ENCODE peak calls at places on chromosomes 16 and 17, in five cellular contexts. K is endothelial cell of umbilical vein; J is OCI-LY7; D is neural crest cell; A is CD8-positive, alpha-beta T cell. I is an unnamed sample.

GRCh38 chr17:28347261-28347891 is 10.0 kb downstream of the POLDIP2 start:
- DNase-seq in K (no peak), J (no peak), D (no peak), A (no peak), I (peak)

GRCh38 chr16:10138881-10139280 is 43.3 kb downstream of the GRIN2A start:
- DNase-seq in K (no peak), J (no peak), D (no peak), A (no peak), I (no peak)

GRCh38 chr16:78503501-78504110 is 404.2 kb downstream of the WWOX start:
- DNase-seq in K (peak), J (peak), D (peak), A (no peak), I (peak)

GRCh38 chr16:30356401-30357084 is 1.4 kb upstream of the CD2BP2 start:
- DNase-seq in K (no peak), J (peak), D (no peak), A (no peak), I (no peak)

GRCh38 chr17:31746884-31747495 is 112.1 kb downstream of the COPRS start:
- DNase-seq in K (no peak), J (no peak), D (no peak), A (no peak), I (no peak)

GRCh38 chr17:58281511-58282011 is 826 bp upstream of the MPO start:
- DNase-seq in K (no peak), J (no peak), D (no peak), A (no peak), I (no peak)

GRCh38 chr16:11202260-11203091 is 53.5 kb downstream of the SOCS1 start:
- DNase-seq in K (no peak), J (no peak), D (no peak), A (no peak), I (peak)

GRCh38 chr17:82231562-82232321 is 2.9 kb downstream of the SLC16A3 start:
- DNase-seq in K (peak), J (no peak), D (peak), A (no peak), I (peak)

GRCh38 chr17:74429604-74430384 is 2.1 kb upstream of the GPRC5C start:
- DNase-seq in K (no peak), J (no peak), D (no peak), A (no peak), I (no peak)

GRCh38 chr16:83125999-83126568 is 499.3 kb downstream of the CDH13 start:
- DNase-seq in K (no peak), J (no peak), D (no peak), A (no peak), I (no peak)

GRCh38 chr16:8914098-8914497 is 31.9 kb downstream of the LITAFD start:
- DNase-seq in K (no peak), J (no peak), D (no peak), A (no peak), I (no peak)

GRCh38 chr17:41140360-41141132 is at the start of gene KRTAP4-6:
- DNase-seq in K (no peak), J (no peak), D (no peak), A (no peak), I (peak)

GRCh38 chr17:699350-699749 is 15.3 kb downstream of the VPS53 start:
- DNase-seq in K (peak), J (no peak), D (no peak), A (no peak), I (peak)

GRCh38 chr17:42121066-42121769 is at the start of gene KAT2A:
- DNase-seq in K (peak), J (peak), D (peak), A (peak), I (peak)

GRCh38 chr16:68406458-68407041 is 41.8 kb downstream of the SMPD3 start:
- DNase-seq in K (no peak), J (no peak), D (no peak), A (no peak), I (no peak)

GRCh38 chr17:36629252-36629847 is 28.0 kb downstream of the MRM1 start:
- DNase-seq in K (peak), J (peak), D (peak), A (peak), I (peak)

GRCh38 chr16:69132424-69133252 is at the start of the genes CHTF8 and UTP4:
- DNase-seq in K (peak), J (peak), D (peak), A (peak), I (peak)

GRCh38 chr17:16463341-16464000 is 28.5 kb downstream of the LRRC75A start:
- DNase-seq in K (peak), J (no peak), D (no peak), A (no peak), I (no peak)
- TF ChIP-seq CTCF in K (peak), J (no peak), D (peak), A (no peak), I (no peak)

DNA sequence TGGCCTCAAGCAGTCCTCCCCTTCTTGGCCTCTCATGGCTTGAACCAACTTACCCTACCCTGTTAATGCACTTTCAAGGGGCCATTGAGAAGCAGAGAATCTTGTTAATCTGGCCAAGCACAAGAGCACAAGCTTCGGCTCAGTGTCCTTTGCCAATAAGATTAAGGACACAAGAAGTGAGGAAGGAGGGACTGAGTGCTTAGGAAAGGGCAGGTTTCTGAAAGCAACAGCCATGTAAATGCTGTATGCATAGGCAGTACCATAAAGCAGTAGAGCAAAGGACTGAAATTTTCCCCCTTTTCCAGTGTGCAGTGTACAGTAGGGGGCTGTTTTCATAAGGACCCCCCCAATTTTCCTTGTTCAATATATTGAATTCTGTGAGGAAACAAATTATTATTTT is 37.7 kb downstream of the IST1 start:
- DNase-seq in K (no peak), J (no peak), D (no peak), A (no peak), I (no peak)
- TF ChIP-seq CTCF in K (no peak), J (no peak), D (no peak), A (no peak), I (no peak)

DNA sequence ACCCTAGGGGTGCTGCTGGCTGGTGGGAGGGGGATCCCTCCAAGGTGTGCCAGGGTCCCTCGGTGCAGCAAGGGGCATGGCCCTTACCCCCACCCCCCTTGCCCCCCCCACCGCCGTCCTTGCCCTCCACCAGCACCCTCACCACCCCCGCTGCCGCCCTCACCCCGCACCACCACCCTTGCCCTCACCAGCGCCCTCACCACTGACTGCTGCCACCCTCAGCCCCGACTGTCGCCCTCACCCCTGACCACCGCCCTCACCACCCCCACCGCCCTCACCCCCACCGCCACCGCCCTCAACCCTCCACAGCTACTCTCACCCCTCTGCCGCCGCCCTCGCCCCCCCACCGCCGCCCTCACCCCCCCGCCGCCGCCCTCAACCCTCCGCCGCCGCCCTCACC is 23.1 kb upstream of the ACSF3 start:
- DNase-seq in K (no peak), J (no peak), D (no peak), A (no peak), I (no peak)
- TF ChIP-seq CTCF in K (no peak), J (no peak), D (no peak), A (no peak), I (no peak)

DNA sequence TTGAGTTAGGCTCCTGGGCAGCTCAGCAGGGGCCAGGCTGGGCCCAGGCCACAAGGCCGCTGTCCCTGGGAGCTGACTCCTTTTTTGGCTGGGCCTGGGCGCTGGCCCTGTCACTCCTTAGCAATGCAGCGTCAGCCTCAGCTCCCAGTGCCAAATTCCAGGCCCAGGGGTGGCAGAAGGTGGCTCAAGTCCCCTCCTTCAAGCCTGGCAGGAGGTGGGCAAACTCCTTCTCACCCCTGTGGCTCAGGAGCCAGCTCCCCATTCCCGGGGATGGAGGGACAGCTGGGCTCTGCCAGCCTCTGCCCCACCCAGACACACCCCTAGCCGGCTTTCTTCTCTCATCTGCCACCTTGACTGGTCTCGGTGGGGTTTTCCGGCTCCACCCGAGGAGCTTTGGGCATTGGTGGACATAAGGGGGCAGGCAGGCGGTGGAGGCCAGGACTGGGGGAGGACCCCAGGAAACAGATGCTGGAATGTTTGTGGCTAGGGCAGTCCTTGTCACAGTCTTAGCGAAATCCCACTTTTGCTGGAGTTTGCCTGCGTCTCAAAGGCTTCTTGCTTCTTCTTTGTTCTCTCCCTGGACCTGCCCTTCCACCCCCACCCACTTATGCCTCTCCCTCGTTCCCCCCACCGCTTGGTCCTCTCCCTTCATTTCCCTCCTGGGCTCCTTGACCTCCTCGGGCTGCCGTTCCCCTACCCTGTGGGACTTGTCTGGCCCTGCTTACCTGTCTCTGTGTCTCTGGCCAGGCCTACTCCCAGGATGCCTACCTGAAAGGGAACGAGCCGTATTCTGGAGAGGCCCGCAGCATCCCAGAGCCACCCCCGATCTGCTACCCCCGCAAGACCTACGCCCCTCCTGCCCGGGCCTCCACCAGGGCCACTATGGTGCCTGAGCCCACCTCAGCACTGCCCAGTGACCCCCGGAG is 37.4 kb downstream of the ARHGAP23 start:
- DNase-seq in K (no peak), J (no peak), D (no peak), A (no peak), I (no peak)
- TF ChIP-seq CTCF in K (no peak), J (no peak), D (no peak), A (no peak), I (no peak)

GRCh38 chr17:21004016-21004930 is 38.5 kb downstream of the USP22 start:
- DNase-seq in K (no peak), J (no peak), D (no peak), A (no peak), I (no peak)
- TF ChIP-seq CTCF in K (no peak), J (no peak), D (no peak), A (no peak), I (no peak)

GRCh38 chr17:8629371-8630226 is 926 bp downstream of the MYH10 start:
- DNase-seq in K (peak), J (peak), D (peak), A (peak), I (peak)

GRCh38 chr17:8630227-8630801 is at the start of gene MYH10:
- DNase-seq in K (no peak), J (peak), D (peak), A (peak), I (no peak)

GRCh38 chr17:8632087-8632486 is 1.6 kb upstream of the MYH10 start:
- DNase-seq in K (peak), J (peak), D (no peak), A (no peak), I (no peak)

GRCh38 chr17:8630802-8631553 is 453 bp upstream of the MYH10 start:
- DNase-seq in K (peak), J (peak), D (peak), A (peak), I (peak)

GRCh38 chr17:8631554-8631877 is 991 bp upstream of the MYH10 start:
- DNase-seq in K (no peak), J (no peak), D (no peak), A (no peak), I (no peak)
- TF ChIP-seq CTCF in K (no peak), J (peak), D (no peak), A (no peak), I (no peak)

DNA sequence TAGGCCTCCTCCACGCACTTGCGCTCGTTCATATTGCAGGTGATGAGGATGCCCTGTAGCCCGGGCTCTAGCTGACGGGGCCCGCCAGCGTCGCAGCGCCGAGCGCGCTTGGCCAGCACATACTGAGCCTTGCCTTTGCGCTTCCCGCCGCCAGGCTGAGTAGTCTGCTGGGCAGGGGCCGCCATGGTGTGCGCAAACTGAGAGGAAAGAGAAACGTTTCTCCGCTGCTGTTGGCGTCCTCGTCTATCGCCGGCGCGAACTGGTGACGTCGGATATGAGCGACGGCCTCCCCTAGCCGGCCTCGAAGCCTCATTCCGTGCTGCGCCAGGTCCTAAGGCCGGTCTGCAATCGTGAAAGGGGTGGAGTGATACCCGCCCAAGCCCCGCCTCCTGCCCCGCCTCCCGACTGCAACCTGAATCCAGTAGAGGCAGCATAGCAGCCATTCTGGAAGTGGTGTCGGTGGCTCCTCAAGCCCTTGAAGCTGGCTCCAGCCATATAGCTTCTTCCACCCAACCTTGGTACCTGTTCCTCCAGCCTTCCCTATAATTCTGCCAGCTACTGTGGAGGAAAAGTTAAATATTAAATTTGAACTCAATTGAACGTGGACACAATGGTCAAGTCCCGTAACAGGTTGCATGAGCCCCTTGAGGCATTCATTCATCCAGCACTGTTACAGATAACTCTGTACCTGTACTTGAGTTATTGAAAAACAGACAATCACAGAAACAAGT is at the start of gene THUMPD1:
- DNase-seq in K (peak), J (peak), D (peak), A (peak), I (peak)
- TF ChIP-seq CTCF in K (peak), J (peak), D (no peak), A (peak), I (peak)

GRCh38 chr16:89491238-89491869 is 993 bp upstream of the ANKRD11 start:
- DNase-seq in K (no peak), J (peak), D (no peak), A (no peak), I (no peak)
- TF ChIP-seq CTCF in K (peak), J (peak), D (peak), A (peak), I (peak)

GRCh38 chr17:68507581-68507980 is 4.6 kb upstream of the PRKAR1A start:
- DNase-seq in K (no peak), J (no peak), D (no peak), A (no peak), I (peak)
- TF ChIP-seq CTCF in K (no peak), J (no peak), D (no peak), A (no peak), I (no peak)

DNA sequence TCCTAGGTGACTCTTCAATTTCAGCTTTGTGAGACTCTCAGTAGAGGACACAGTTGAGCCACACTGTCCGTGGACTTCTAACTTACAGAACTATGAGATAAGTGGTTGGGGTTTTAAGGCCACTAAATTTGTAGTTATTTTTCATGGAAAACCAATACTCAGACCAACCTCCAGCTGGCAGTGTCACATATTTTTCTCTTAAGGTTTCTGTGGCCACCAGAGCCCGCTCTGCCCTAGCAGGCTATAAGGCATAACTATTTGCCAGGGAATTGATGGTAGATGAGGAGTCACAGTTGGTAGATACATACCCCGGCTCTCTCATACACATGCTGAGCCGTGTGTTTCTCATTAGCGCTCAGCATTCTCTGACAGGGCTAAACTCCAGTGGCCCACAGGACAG is 336.8 kb upstream of the MON1B start:
- DNase-seq in K (no peak), J (peak), D (no peak), A (no peak), I (peak)
- TF ChIP-seq CTCF in K (no peak), J (peak), D (no peak), A (no peak), I (peak)

I was measured in cardiac fibroblast.